ENCODE peak calls at places on chromosomes 2 and 18, in six cellular contexts. U is GM12891, D is prostate gland, W is Peyer's patch, P is H54, H is stomach. L is an unnamed sample.

GRCh38 chr2:200049086-200049485 is 93.7 kb downstream of the MAIP1 start:
- DNase-seq in P (no peak), H (no peak), W (no peak), U (no peak), D (no peak), L (no peak)

GRCh38 chr2:20242727-20243377 is 17.9 kb upstream of the SDC1 start:
- DNase-seq in W (no peak), D (no peak), U (no peak), P (no peak), H (no peak), L (no peak)

GRCh38 chr2:165401285-165401852 is 68.1 kb upstream of the CSRNP3 start:
- DNase-seq in W (no peak), P (no peak), U (no peak), D (peak), H (no peak), L (no peak)

GRCh38 chr2:105103481-105103880 is 65.6 kb downstream of the MRPS9 start:
- DNase-seq in D (no peak), U (no peak), P (no peak), H (no peak), W (no peak), L (no peak)

GRCh38 chr2:27184115-27184514 is 27.7 kb upstream of the ATRAID start:
- DNase-seq in W (peak), D (no peak), P (no peak), U (no peak), H (no peak), L (no peak)

GRCh38 chr18:3248670-3249359 is 1.2 kb downstream of the MYL12A start:
- DNase-seq in W (peak), H (no peak), P (no peak), U (no peak), D (peak), L (peak)

GRCh38 chr2:145091011-145091744 is 571.3 kb upstream of the ZEB2 start:
- DNase-seq in W (no peak), U (no peak), H (no peak), P (no peak), D (no peak), L (no peak)

GRCh38 chr2:43619511-43619910 is 17.5 kb upstream of the PLEKHH2 start:
- DNase-seq in D (no peak), W (no peak), P (no peak), H (no peak), U (no peak), L (no peak)

GRCh38 chr2:171247741-171248140 is 87.0 kb upstream of the TLK1 start:
- DNase-seq in U (no peak), H (no peak), D (no peak), W (no peak), P (no peak), L (no peak)

GRCh38 chr2:17298453-17298852 is 219.8 kb downstream of the RAD51AP2 start:
- DNase-seq in U (no peak), H (no peak), P (no peak), D (no peak), W (no peak), L (no peak)

GRCh38 chr2:70340921-70341765 is 39.3 kb upstream of the FAM136A start:
- DNase-seq in P (peak), H (no peak), W (peak), U (peak), D (peak), L (no peak)

GRCh38 chr2:139704606-139705005 is 924.4 kb upstream of the NXPH2 start:
- DNase-seq in H (no peak), P (no peak), D (no peak), U (no peak), W (no peak), L (no peak)

GRCh38 chr18:37364237-37364636 is 201.4 kb downstream of the CELF4 start:
- DNase-seq in P (no peak), U (no peak), H (peak), W (no peak), D (peak), L (peak)

GRCh38 chr2:26590439-26590838 is 50.7 kb downstream of the CIB4 start:
- DNase-seq in D (no peak), U (no peak), W (peak), H (no peak), P (no peak), L (no peak)

GRCh38 chr2:202375006-202375610 is 1.0 kb upstream of the BMPR2 start:
- DNase-seq in P (peak), U (no peak), W (peak), H (peak), D (peak), L (peak)

GRCh38 chr2:227860116-227860724 is 11.2 kb upstream of the DAW1 start:
- DNase-seq in P (no peak), H (no peak), U (no peak), W (no peak), D (peak), L (peak)

GRCh38 chr2:227163998-227164744 is at the start of the genes COL4A3 and COL4A4:
- DNase-seq in U (peak), P (peak), W (peak), H (peak), D (peak), L (no peak)

GRCh38 chr2:226451486-226451885 is 348.1 kb downstream of the IRS1 start:
- DNase-seq in P (no peak), W (no peak), U (no peak), H (no peak), D (no peak), L (no peak)

GRCh38 chr2:193074933-193075332 is 880.2 kb upstream of the TMEFF2 start:
- DNase-seq in U (no peak), W (no peak), H (no peak), D (no peak), P (no peak), L (no peak)

GRCh38 chr18:61183798-61184197 is 149.4 kb upstream of the CDH20 start:
- DNase-seq in H (no peak), W (no peak), D (no peak), U (no peak), P (no peak), L (no peak)

GRCh38 chr2:26885651-26886329 is 37.9 kb downstream of the DPYSL5 start:
- DNase-seq in D (no peak), P (no peak), W (no peak), H (no peak), U (no peak), L (no peak)

GRCh38 chr18:74040459-74041332 is 106.9 kb downstream of the FBXO15 start:
- DNase-seq in W (peak), H (peak), P (peak), U (peak), D (no peak), L (no peak)

GRCh38 chr18:7566587-7567486 is at the start of gene PTPRM:
- DNase-seq in P (peak), H (peak), W (peak), D (peak), U (peak), L (peak)

GRCh38 chr2:62660087-62660486 is 45.4 kb upstream of the EHBP1 start:
- DNase-seq in W (no peak), P (no peak), D (no peak), U (peak), H (no peak), L (no peak)

GRCh38 chr2:181715033-181715630 is 34.8 kb upstream of the NEUROD1 start:
- DNase-seq in P (peak), H (peak), W (peak), U (no peak), D (peak), L (peak)

GRCh38 chr2:107215764-107216398 is 329.9 kb upstream of the ST6GAL2 start:
- DNase-seq in P (no peak), D (no peak), H (no peak), U (no peak), W (no peak), L (no peak)

GRCh38 chr2:190319557-190320498 is at the start of gene HIBCH:
- DNase-seq in H (peak), P (peak), U (peak), W (peak), D (peak), L (peak)
- TF ChIP-seq POLR2A in H (no peak), P (peak), U (peak), W (peak), D (peak), L (peak)

GRCh38 chr2:233486778-233487552 is 79.6 kb downstream of the USP40 start:
- DNase-seq in W (no peak), P (peak), U (no peak), H (no peak), D (no peak), L (no peak)
- TF ChIP-seq POLR2A in W (no peak), P (no peak), U (no peak), H (no peak), D (no peak), L (no peak)

GRCh38 chr18:36297419-36298112 is at the start of gene FHOD3:
- DNase-seq in H (peak), U (peak), W (peak), P (peak), D (peak), L (no peak)
- TF ChIP-seq POLR2A in H (no peak), U (no peak), W (no peak), P (no peak), D (no peak), L (no peak)

GRCh38 chr2:222733846-222734689 is 62.6 kb downstream of the MOGAT1 start:
- DNase-seq in H (no peak), W (no peak), P (no peak), U (no peak), D (no peak), L (peak)

GRCh38 chr2:222738759-222739292 is 67.4 kb downstream of the MOGAT1 start:
- DNase-seq in H (no peak), W (no peak), D (no peak), P (no peak), U (no peak), L (no peak)

GRCh38 chr2:222738312-222738711 is 66.9 kb downstream of the MOGAT1 start:
- DNase-seq in P (no peak), U (no peak), D (no peak), W (no peak), H (no peak), L (no peak)

GRCh38 chr2:222734690-222735014 is 63.2 kb downstream of the MOGAT1 start:
- DNase-seq in W (no peak), D (no peak), P (no peak), U (no peak), H (no peak), L (no peak)

DNA sequence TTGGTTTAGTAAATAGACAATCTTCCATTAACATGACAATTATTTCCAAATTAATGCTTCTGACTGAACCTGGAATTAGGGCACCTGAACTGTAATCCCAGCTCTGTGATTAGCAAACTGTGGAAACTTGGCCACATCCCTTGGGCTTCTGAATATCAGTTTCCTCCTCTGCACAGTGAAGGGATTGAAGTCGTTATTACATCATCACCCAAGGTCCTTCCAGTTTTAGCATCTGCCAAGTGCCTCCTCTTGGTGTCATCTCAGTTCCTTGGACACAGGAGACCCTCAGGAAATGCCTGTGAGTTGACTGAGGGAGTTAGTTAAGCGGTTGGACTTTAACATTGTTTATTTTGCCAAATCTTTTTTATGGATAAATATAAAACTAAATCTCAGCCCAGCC is 64.8 kb downstream of the MOGAT1 start:
- DNase-seq in P (no peak), D (no peak), W (no peak), U (no peak), H (no peak), L (no peak)
- TF ChIP-seq POLR2A in P (no peak), D (no peak), W (no peak), U (no peak), H (no peak), L (no peak)

DNA sequence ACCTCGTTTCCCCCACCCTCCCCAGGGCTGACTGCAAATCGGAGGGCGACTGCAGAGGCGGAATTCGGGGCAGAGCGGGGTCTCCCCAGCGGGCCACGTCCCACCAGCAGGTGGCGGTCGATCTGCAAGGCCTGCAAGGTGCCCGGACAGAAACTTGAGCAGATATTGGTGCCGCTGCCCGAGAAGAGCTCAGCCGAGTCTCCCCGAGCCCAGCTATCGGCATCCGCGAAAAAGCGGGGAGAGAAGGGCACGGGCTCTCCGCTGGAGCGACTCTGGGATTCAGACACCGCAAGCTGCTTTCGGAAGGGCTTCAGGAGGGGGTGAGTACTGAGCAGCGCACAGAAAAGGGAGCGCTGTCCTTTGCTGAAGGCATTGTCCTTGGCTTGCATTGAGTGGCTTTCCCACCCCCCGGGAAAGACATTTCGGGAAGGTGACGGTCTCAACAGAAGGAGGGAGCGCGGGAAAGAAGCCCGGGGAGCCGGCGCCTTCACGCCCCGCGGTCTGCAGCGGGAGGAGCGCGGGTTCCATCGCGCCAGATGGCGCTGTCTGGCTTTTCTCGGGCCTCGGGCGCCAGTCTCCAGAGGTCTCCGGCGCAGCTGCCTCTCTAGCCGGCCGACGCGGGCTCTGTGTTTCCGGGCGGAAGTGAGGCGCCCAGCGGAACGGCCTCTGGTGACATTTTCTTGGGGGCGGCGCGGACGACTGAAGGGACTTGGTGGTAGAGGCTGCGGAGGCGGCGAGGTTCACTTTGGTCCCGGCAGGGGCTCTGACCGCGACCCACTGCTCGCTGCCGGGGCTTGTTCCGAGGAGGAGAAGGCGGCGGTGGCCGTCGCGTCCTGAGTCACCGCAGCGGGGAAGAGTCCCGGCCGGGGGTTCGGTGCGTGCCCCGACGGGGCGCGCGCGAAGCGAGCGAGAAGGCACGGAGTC is 69.5 kb downstream of the HAUS1 start:
- DNase-seq in H (peak), P (peak), U (peak), W (peak), D (peak), L (peak)
- TF ChIP-seq POLR2A in H (no peak), P (peak), U (peak), W (peak), D (no peak), L (no peak)

DNA sequence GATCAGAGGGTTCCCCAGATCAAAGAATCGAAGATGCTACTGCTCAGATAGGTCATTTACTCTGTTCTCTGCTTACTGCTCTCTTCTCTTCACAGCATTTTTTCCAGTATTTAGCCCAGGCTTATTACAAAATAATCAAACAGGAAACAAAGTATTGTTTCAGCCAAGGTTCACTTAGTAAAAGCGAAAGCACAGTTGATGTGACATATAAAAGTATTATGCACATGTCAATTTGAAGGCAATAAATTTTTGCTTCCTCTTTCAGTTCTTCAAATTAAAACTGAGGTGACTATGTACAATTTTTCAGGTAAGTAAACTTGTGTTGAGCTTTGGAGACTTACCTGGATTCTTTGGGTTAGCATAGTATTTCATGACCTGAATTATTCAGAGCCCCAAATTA is 262.8 kb upstream of the CHST9 start:
- DNase-seq in H (no peak), P (no peak), W (no peak), D (no peak), U (no peak), L (no peak)
- TF ChIP-seq POLR2A in H (no peak), P (no peak), W (no peak), D (no peak), U (no peak), L (no peak)

L was measured in breast epithelium.